ENCODE peak calls at places on chromosomes 3 and 15, in nine cellular contexts. Y is retina, F is naive B cell, B is tibial artery, W is hypothalamus, M is HuH-7, Z is activated T-cell treated with anti-CD3 and anti-CD28 coated beads for 1 hour, H is fibroblast of the aortic adventitia, J is AG08396. V is an unnamed sample.

GRCh38 chr3:60674870-60675269 is 576.4 kb downstream of the FHIT start:
- DNase-seq in Y (no peak), F (no peak), B (no peak), W (no peak), M (no peak), Z (no peak), H (no peak), J (no peak), V (no peak)

GRCh38 chr3:140911822-140912221 is 29.8 kb upstream of the SLC25A36 start:
- DNase-seq in Y (no peak), F (no peak), B (no peak), W (no peak), M (peak), Z (no peak), H (no peak), J (no peak), V (no peak)

GRCh38 chr3:48428863-48429415 is 947 bp downstream of the PLXNB1 start:
- DNase-seq in Y (no peak), F (no peak), B (peak), W (peak), M (peak), Z (no peak), H (no peak), J (no peak), V (no peak)

GRCh38 chr15:29692527-29692926 is 129.7 kb downstream of the TJP1 start:
- DNase-seq in Y (no peak), F (no peak), B (no peak), W (no peak), M (no peak), Z (no peak), H (no peak), J (no peak), V (no peak)

GRCh38 chr3:98823791-98824190 is 60.7 kb downstream of the ST3GAL6 start:
- DNase-seq in Y (no peak), F (no peak), B (no peak), W (no peak), M (no peak), Z (no peak), H (no peak), J (no peak), V (no peak)

GRCh38 chr3:138862924-138863775 is 28.4 kb upstream of the PIK3CB start:
- DNase-seq in Y (peak), F (no peak), B (no peak), W (no peak), M (peak), Z (no peak), H (peak), J (peak), V (no peak)

GRCh38 chr3:137724240-137724639 is 39.9 kb upstream of the SOX14 start:
- DNase-seq in Y (no peak), F (no peak), B (no peak), W (no peak), M (no peak), Z (no peak), H (no peak), J (no peak), V (no peak)

GRCh38 chr3:24591661-24592555 is 97.3 kb upstream of the THRB start:
- DNase-seq in Y (no peak), F (no peak), B (no peak), W (no peak), M (no peak), Z (no peak), H (no peak), J (no peak), V (no peak)

GRCh38 chr3:194561306-194561974 is 71.8 kb downstream of the TMEM44 start:
- DNase-seq in Y (no peak), F (no peak), B (no peak), W (no peak), M (no peak), Z (no peak), H (peak), J (no peak), V (no peak)

GRCh38 chr3:27544372-27544865 is 60.2 kb upstream of the SLC4A7 start:
- DNase-seq in Y (no peak), F (no peak), B (no peak), W (no peak), M (no peak), Z (no peak), H (peak), J (no peak), V (no peak)

GRCh38 chr3:118977671-118978392 is 56.8 kb downstream of the IGSF11 start:
- DNase-seq in Y (no peak), F (no peak), B (no peak), W (no peak), M (no peak), Z (no peak), H (no peak), J (no peak), V (no peak)

GRCh38 chr3:185065059-185065458 is 87.8 kb downstream of the C3orf70 start:
- DNase-seq in Y (no peak), F (no peak), B (no peak), W (no peak), M (no peak), Z (no peak), H (no peak), J (no peak), V (no peak)

GRCh38 chr3:67381667-67382272 is 272.6 kb downstream of the SUCLG2 start:
- DNase-seq in Y (peak), F (no peak), B (no peak), W (no peak), M (no peak), Z (no peak), H (peak), J (peak), V (no peak)

GRCh38 chr15:70670680-70671079 is 92.7 kb downstream of the UACA start:
- DNase-seq in Y (no peak), F (no peak), B (no peak), W (no peak), M (no peak), Z (no peak), H (peak), J (no peak), V (no peak)

GRCh38 chr3:95217661-95218060 is 1154.8 kb downstream of the NSUN3 start:
- DNase-seq in Y (no peak), F (no peak), B (no peak), W (no peak), M (no peak), Z (no peak), H (no peak), J (no peak), V (no peak)

GRCh38 chr3:40585381-40586016 is 60.7 kb downstream of the ZNF621 start:
- DNase-seq in Y (peak), F (no peak), B (no peak), W (no peak), M (no peak), Z (no peak), H (no peak), J (no peak), V (no peak)

GRCh38 chr3:144771401-144771870 is 799.8 kb downstream of the DIPK2A start:
- DNase-seq in Y (no peak), F (no peak), B (no peak), W (no peak), M (no peak), Z (no peak), H (peak), J (no peak), V (no peak)

GRCh38 chr3:8660781-8661180 is 16.2 kb upstream of the SSUH2 start:
- DNase-seq in Y (no peak), F (no peak), B (no peak), W (no peak), M (no peak), Z (no peak), H (peak), J (no peak), V (peak)

GRCh38 chr15:77025941-77026411 is 31.1 kb downstream of the PSTPIP1 start:
- DNase-seq in Y (no peak), F (no peak), B (peak), W (no peak), M (no peak), Z (no peak), H (no peak), J (no peak), V (no peak)

GRCh38 chr15:52486003-52486996 is 42.4 kb downstream of the MYO5A start:
- DNase-seq in Y (peak), F (no peak), B (no peak), W (peak), M (no peak), Z (no peak), H (no peak), J (no peak), V (no peak)

GRCh38 chr3:54936561-54936960 is 8.7 kb upstream of the LRTM1 start:
- DNase-seq in Y (no peak), F (no peak), B (no peak), W (no peak), M (no peak), Z (no peak), H (peak), J (no peak), V (no peak)

GRCh38 chr15:89362203-89363101 is 27.8 kb upstream of the POLG start:
- DNase-seq in Y (peak), F (no peak), B (no peak), W (peak), M (no peak), Z (no peak), H (no peak), J (no peak), V (no peak)

GRCh38 chr3:61772439-61772838 is 211.1 kb downstream of the PTPRG start:
- DNase-seq in Y (no peak), F (no peak), B (no peak), W (no peak), M (no peak), Z (no peak), H (peak), J (no peak), V (no peak)

GRCh38 chr3:105014631-105015030 is 352.1 kb upstream of the ALCAM start:
- DNase-seq in Y (no peak), F (no peak), B (no peak), W (no peak), M (no peak), Z (no peak), H (peak), J (no peak), V (no peak)

GRCh38 chr3:123636431-123636841 is 51.6 kb upstream of the HACD2 start:
- DNase-seq in Y (peak), F (no peak), B (peak), W (no peak), M (peak), Z (no peak), H (no peak), J (no peak), V (no peak)

GRCh38 chr3:69212411-69213160 is 90.2 kb upstream of the LMOD3 start:
- DNase-seq in Y (no peak), F (no peak), B (no peak), W (no peak), M (no peak), Z (no peak), H (peak), J (no peak), V (no peak)

V was measured in cardiac septum.